ENCODE peak calls at places on chromosomes 13 and 19, in eight cellular contexts. One of them, this sample, is unnamed.

GRCh38 chr13:50080158-50080855 is 65.1 kb downstream of the KCNRG start:
- DNase-seq in WTC11: no peak
- DNase-seq in dorsolateral prefrontal cortex: no peak
- DNase-seq in GM20000: no peak
- DNase-seq in cardiac muscle cell: peak
- DNase-seq in fibroblast of lung: peak
- DNase-seq in activated CD8-positive, alpha-beta T cell treated with anti-CD3 and anti-CD28 coated beads for 36 hours: peak
- DNase-seq in activated B cell treated with CpG ODN at 0.5 μM for 24 hours: peak
- DNase-seq in this sample: no peak

GRCh38 chr19:19732579-19733501 is at the start of gene ZNF14:
- DNase-seq in GM20000: peak
- DNase-seq in WTC11: peak
- DNase-seq in activated B cell treated with CpG ODN at 0.5 μM for 24 hours: peak
- DNase-seq in activated CD8-positive, alpha-beta T cell treated with anti-CD3 and anti-CD28 coated beads for 36 hours: peak
- DNase-seq in fibroblast of lung: peak
- DNase-seq in dorsolateral prefrontal cortex: peak
- DNase-seq in cardiac muscle cell: peak
- DNase-seq in this sample: peak

GRCh38 chr19:3444695-3445234 is 35.6 kb downstream of the SMIM24 start:
- DNase-seq in WTC11: no peak
- DNase-seq in activated CD8-positive, alpha-beta T cell treated with anti-CD3 and anti-CD28 coated beads for 36 hours: no peak
- DNase-seq in activated B cell treated with CpG ODN at 0.5 μM for 24 hours: no peak
- DNase-seq in GM20000: no peak
- DNase-seq in dorsolateral prefrontal cortex: no peak
- DNase-seq in fibroblast of lung: no peak
- DNase-seq in cardiac muscle cell: no peak
- DNase-seq in this sample: no peak

GRCh38 chr13:28442872-28443271 is 52.1 kb downstream of the FLT1 start:
- DNase-seq in activated CD8-positive, alpha-beta T cell treated with anti-CD3 and anti-CD28 coated beads for 36 hours: no peak
- DNase-seq in GM20000: no peak
- DNase-seq in fibroblast of lung: no peak
- DNase-seq in activated B cell treated with CpG ODN at 0.5 μM for 24 hours: no peak
- DNase-seq in WTC11: no peak
- DNase-seq in cardiac muscle cell: peak
- DNase-seq in dorsolateral prefrontal cortex: no peak
- DNase-seq in this sample: no peak

GRCh38 chr13:72437458-72437857 is 290.0 kb downstream of the MZT1 start:
- DNase-seq in GM20000: no peak
- DNase-seq in cardiac muscle cell: no peak
- DNase-seq in WTC11: no peak
- DNase-seq in dorsolateral prefrontal cortex: no peak
- DNase-seq in fibroblast of lung: peak
- DNase-seq in activated CD8-positive, alpha-beta T cell treated with anti-CD3 and anti-CD28 coated beads for 36 hours: no peak
- DNase-seq in activated B cell treated with CpG ODN at 0.5 μM for 24 hours: no peak
- DNase-seq in this sample: no peak

GRCh38 chr13:32426191-32426980 is 1.5 kb downstream of the N4BP2L1 start:
- DNase-seq in WTC11: no peak
- DNase-seq in GM20000: peak
- DNase-seq in fibroblast of lung: peak
- DNase-seq in activated B cell treated with CpG ODN at 0.5 μM for 24 hours: peak
- DNase-seq in activated CD8-positive, alpha-beta T cell treated with anti-CD3 and anti-CD28 coated beads for 36 hours: peak
- DNase-seq in dorsolateral prefrontal cortex: no peak
- DNase-seq in cardiac muscle cell: no peak
- DNase-seq in this sample: no peak

GRCh38 chr19:17069249-17069648 is 6.0 kb downstream of the HAUS8 start:
- DNase-seq in cardiac muscle cell: peak
- DNase-seq in activated CD8-positive, alpha-beta T cell treated with anti-CD3 and anti-CD28 coated beads for 36 hours: no peak
- DNase-seq in fibroblast of lung: no peak
- DNase-seq in GM20000: no peak
- DNase-seq in dorsolateral prefrontal cortex: no peak
- DNase-seq in WTC11: no peak
- DNase-seq in activated B cell treated with CpG ODN at 0.5 μM for 24 hours: no peak
- DNase-seq in this sample: no peak

GRCh38 chr19:40244596-40244995 is 18.1 kb upstream of the CCNP start:
- DNase-seq in cardiac muscle cell: no peak
- DNase-seq in WTC11: no peak
- DNase-seq in activated CD8-positive, alpha-beta T cell treated with anti-CD3 and anti-CD28 coated beads for 36 hours: no peak
- DNase-seq in GM20000: no peak
- DNase-seq in activated B cell treated with CpG ODN at 0.5 μM for 24 hours: no peak
- DNase-seq in fibroblast of lung: no peak
- DNase-seq in dorsolateral prefrontal cortex: no peak
- DNase-seq in this sample: no peak

GRCh38 chr13:31377946-31378345 is 178.2 kb downstream of the B3GLCT start:
- DNase-seq in dorsolateral prefrontal cortex: no peak
- DNase-seq in fibroblast of lung: no peak
- DNase-seq in cardiac muscle cell: no peak
- DNase-seq in activated CD8-positive, alpha-beta T cell treated with anti-CD3 and anti-CD28 coated beads for 36 hours: no peak
- DNase-seq in GM20000: no peak
- DNase-seq in activated B cell treated with CpG ODN at 0.5 μM for 24 hours: no peak
- DNase-seq in WTC11: no peak
- DNase-seq in this sample: no peak

GRCh38 chr13:41548870-41549269 is 91.5 kb downstream of the RGCC start:
- DNase-seq in activated B cell treated with CpG ODN at 0.5 μM for 24 hours: no peak
- DNase-seq in GM20000: no peak
- DNase-seq in fibroblast of lung: no peak
- DNase-seq in activated CD8-positive, alpha-beta T cell treated with anti-CD3 and anti-CD28 coated beads for 36 hours: no peak
- DNase-seq in dorsolateral prefrontal cortex: no peak
- DNase-seq in cardiac muscle cell: no peak
- DNase-seq in WTC11: no peak
- DNase-seq in this sample: no peak

GRCh38 chr13:32297206-32297605 is 18.0 kb downstream of the ZAR1L start:
- DNase-seq in GM20000: no peak
- DNase-seq in dorsolateral prefrontal cortex: no peak
- DNase-seq in WTC11: no peak
- DNase-seq in fibroblast of lung: no peak
- DNase-seq in activated B cell treated with CpG ODN at 0.5 μM for 24 hours: no peak
- DNase-seq in activated CD8-positive, alpha-beta T cell treated with anti-CD3 and anti-CD28 coated beads for 36 hours: no peak
- DNase-seq in cardiac muscle cell: no peak
- DNase-seq in this sample: no peak

GRCh38 chr19:50329146-50329925 is at the start of gene KCNC3:
- DNase-seq in cardiac muscle cell: peak
- DNase-seq in GM20000: peak
- DNase-seq in dorsolateral prefrontal cortex: peak
- DNase-seq in activated B cell treated with CpG ODN at 0.5 μM for 24 hours: peak
- DNase-seq in WTC11: peak
- DNase-seq in activated CD8-positive, alpha-beta T cell treated with anti-CD3 and anti-CD28 coated beads for 36 hours: peak
- DNase-seq in fibroblast of lung: peak
- DNase-seq in this sample: peak

GRCh38 chr13:86689901-86690300 is 890.7 kb upstream of the SLITRK6 start:
- DNase-seq in WTC11: no peak
- DNase-seq in cardiac muscle cell: no peak
- DNase-seq in GM20000: no peak
- DNase-seq in dorsolateral prefrontal cortex: no peak
- DNase-seq in fibroblast of lung: no peak
- DNase-seq in activated CD8-positive, alpha-beta T cell treated with anti-CD3 and anti-CD28 coated beads for 36 hours: no peak
- DNase-seq in activated B cell treated with CpG ODN at 0.5 μM for 24 hours: no peak
- DNase-seq in this sample: no peak
- TF ChIP-seq CTCF in WTC11: no peak
- TF ChIP-seq CTCF in cardiac muscle cell: no peak
- TF ChIP-seq CTCF in GM20000: no peak
- TF ChIP-seq CTCF in dorsolateral prefrontal cortex: no peak
- TF ChIP-seq CTCF in fibroblast of lung: no peak
- TF ChIP-seq CTCF in activated CD8-positive, alpha-beta T cell treated with anti-CD3 and anti-CD28 coated beads for 36 hours: no peak
- TF ChIP-seq CTCF in activated B cell treated with CpG ODN at 0.5 μM for 24 hours: no peak
- TF ChIP-seq CTCF in this sample: no peak

GRCh38 chr13:98033277-98034247 is 80.1 kb downstream of the IPO5 start:
- DNase-seq in cardiac muscle cell: peak
- DNase-seq in dorsolateral prefrontal cortex: peak
- DNase-seq in GM20000: no peak
- DNase-seq in activated B cell treated with CpG ODN at 0.5 μM for 24 hours: no peak
- DNase-seq in activated CD8-positive, alpha-beta T cell treated with anti-CD3 and anti-CD28 coated beads for 36 hours: no peak
- DNase-seq in fibroblast of lung: peak
- DNase-seq in WTC11: peak
- DNase-seq in this sample: no peak
- TF ChIP-seq CTCF in cardiac muscle cell: peak
- TF ChIP-seq CTCF in dorsolateral prefrontal cortex: peak
- TF ChIP-seq CTCF in GM20000: no peak
- TF ChIP-seq CTCF in activated B cell treated with CpG ODN at 0.5 μM for 24 hours: no peak
- TF ChIP-seq CTCF in activated CD8-positive, alpha-beta T cell treated with anti-CD3 and anti-CD28 coated beads for 36 hours: no peak
- TF ChIP-seq CTCF in fibroblast of lung: peak
- TF ChIP-seq CTCF in WTC11: no peak
- TF ChIP-seq CTCF in this sample: peak

GRCh38 chr13:54989418-54989817 is 1960.8 kb downstream of the OLFM4 start:
- DNase-seq in WTC11: no peak
- DNase-seq in dorsolateral prefrontal cortex: no peak
- DNase-seq in fibroblast of lung: no peak
- DNase-seq in GM20000: no peak
- DNase-seq in activated CD8-positive, alpha-beta T cell treated with anti-CD3 and anti-CD28 coated beads for 36 hours: no peak
- DNase-seq in activated B cell treated with CpG ODN at 0.5 μM for 24 hours: no peak
- DNase-seq in cardiac muscle cell: no peak
- DNase-seq in this sample: no peak
- TF ChIP-seq CTCF in WTC11: no peak
- TF ChIP-seq CTCF in dorsolateral prefrontal cortex: no peak
- TF ChIP-seq CTCF in fibroblast of lung: no peak
- TF ChIP-seq CTCF in GM20000: no peak
- TF ChIP-seq CTCF in activated CD8-positive, alpha-beta T cell treated with anti-CD3 and anti-CD28 coated beads for 36 hours: no peak
- TF ChIP-seq CTCF in activated B cell treated with CpG ODN at 0.5 μM for 24 hours: no peak
- TF ChIP-seq CTCF in cardiac muscle cell: no peak
- TF ChIP-seq CTCF in this sample: peak

DNA sequence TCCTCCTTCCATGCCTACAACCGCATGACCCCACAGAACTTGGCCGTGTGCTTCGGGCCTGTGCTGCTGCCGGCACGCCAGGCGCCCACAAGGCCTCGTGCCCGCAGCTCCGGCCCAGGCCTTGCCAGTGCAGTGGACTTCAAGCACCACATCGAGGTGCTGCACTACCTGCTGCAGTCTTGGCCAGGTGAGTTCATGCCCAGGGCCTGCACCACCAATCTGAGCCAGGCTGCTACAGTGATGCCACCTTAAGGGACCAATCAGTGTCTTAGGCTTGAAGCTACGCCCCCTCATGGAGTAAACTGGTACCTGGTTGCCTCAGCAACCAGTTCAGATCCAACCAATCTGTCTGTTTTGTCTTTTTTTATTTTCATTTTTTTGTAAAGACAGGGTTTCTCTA is 5.2 kb downstream of the SYDE1 start:
- DNase-seq in activated B cell treated with CpG ODN at 0.5 μM for 24 hours: no peak
- DNase-seq in dorsolateral prefrontal cortex: no peak
- DNase-seq in fibroblast of lung: no peak
- DNase-seq in GM20000: no peak
- DNase-seq in cardiac muscle cell: no peak
- DNase-seq in activated CD8-positive, alpha-beta T cell treated with anti-CD3 and anti-CD28 coated beads for 36 hours: no peak
- DNase-seq in WTC11: peak
- DNase-seq in this sample: no peak
- TF ChIP-seq CTCF in activated B cell treated with CpG ODN at 0.5 μM for 24 hours: no peak
- TF ChIP-seq CTCF in dorsolateral prefrontal cortex: no peak
- TF ChIP-seq CTCF in fibroblast of lung: no peak
- TF ChIP-seq CTCF in GM20000: no peak
- TF ChIP-seq CTCF in cardiac muscle cell: no peak
- TF ChIP-seq CTCF in activated CD8-positive, alpha-beta T cell treated with anti-CD3 and anti-CD28 coated beads for 36 hours: no peak
- TF ChIP-seq CTCF in WTC11: peak
- TF ChIP-seq CTCF in this sample: no peak

GRCh38 chr19:45717131-45717982 is 13.3 kb downstream of the FBXO46 start:
- DNase-seq in cardiac muscle cell: peak
- DNase-seq in activated B cell treated with CpG ODN at 0.5 μM for 24 hours: peak
- DNase-seq in fibroblast of lung: peak
- DNase-seq in dorsolateral prefrontal cortex: peak
- DNase-seq in GM20000: peak
- DNase-seq in activated CD8-positive, alpha-beta T cell treated with anti-CD3 and anti-CD28 coated beads for 36 hours: peak
- DNase-seq in WTC11: peak
- DNase-seq in this sample: peak
- TF ChIP-seq CTCF in cardiac muscle cell: peak
- TF ChIP-seq CTCF in activated B cell treated with CpG ODN at 0.5 μM for 24 hours: no peak
- TF ChIP-seq CTCF in fibroblast of lung: peak
- TF ChIP-seq CTCF in dorsolateral prefrontal cortex: no peak
- TF ChIP-seq CTCF in GM20000: peak
- TF ChIP-seq CTCF in activated CD8-positive, alpha-beta T cell treated with anti-CD3 and anti-CD28 coated beads for 36 hours: no peak
- TF ChIP-seq CTCF in WTC11: no peak
- TF ChIP-seq CTCF in this sample: no peak

GRCh38 chr19:2296141-2296540 is 11.8 kb downstream of the LINGO3 start:
- DNase-seq in activated CD8-positive, alpha-beta T cell treated with anti-CD3 and anti-CD28 coated beads for 36 hours: no peak
- DNase-seq in fibroblast of lung: no peak
- DNase-seq in WTC11: no peak
- DNase-seq in activated B cell treated with CpG ODN at 0.5 μM for 24 hours: no peak
- DNase-seq in GM20000: no peak
- DNase-seq in dorsolateral prefrontal cortex: no peak
- DNase-seq in cardiac muscle cell: no peak
- DNase-seq in this sample: no peak
- TF ChIP-seq CTCF in activated CD8-positive, alpha-beta T cell treated with anti-CD3 and anti-CD28 coated beads for 36 hours: no peak
- TF ChIP-seq CTCF in fibroblast of lung: no peak
- TF ChIP-seq CTCF in WTC11: no peak
- TF ChIP-seq CTCF in activated B cell treated with CpG ODN at 0.5 μM for 24 hours: no peak
- TF ChIP-seq CTCF in GM20000: no peak
- TF ChIP-seq CTCF in dorsolateral prefrontal cortex: no peak
- TF ChIP-seq CTCF in cardiac muscle cell: no peak
- TF ChIP-seq CTCF in this sample: no peak

GRCh38 chr19:36245210-36246005 is 30.5 kb downstream of the ZNF146 start:
- DNase-seq in WTC11: peak
- DNase-seq in GM20000: no peak
- DNase-seq in fibroblast of lung: peak
- DNase-seq in activated CD8-positive, alpha-beta T cell treated with anti-CD3 and anti-CD28 coated beads for 36 hours: no peak
- DNase-seq in activated B cell treated with CpG ODN at 0.5 μM for 24 hours: no peak
- DNase-seq in dorsolateral prefrontal cortex: peak
- DNase-seq in cardiac muscle cell: no peak
- DNase-seq in this sample: peak
- TF ChIP-seq CTCF in WTC11: no peak
- TF ChIP-seq CTCF in GM20000: no peak
- TF ChIP-seq CTCF in fibroblast of lung: no peak
- TF ChIP-seq CTCF in activated CD8-positive, alpha-beta T cell treated with anti-CD3 and anti-CD28 coated beads for 36 hours: no peak
- TF ChIP-seq CTCF in activated B cell treated with CpG ODN at 0.5 μM for 24 hours: no peak
- TF ChIP-seq CTCF in dorsolateral prefrontal cortex: no peak
- TF ChIP-seq CTCF in cardiac muscle cell: no peak
- TF ChIP-seq CTCF in this sample: peak